ENCODE peak calls at places on chromosomes 5 and 9, in seven cellular contexts. Q, B, M, H, R, A and S are unnamed samples. For H3K36me3, the result is how much of the 10 kb centered on the place peaks cover.

GRCh38 chr5:67306997-67307580 is 110.5 kb upstream of the CD180 start:
- DNase-seq in Q (peak), B (no peak), M (no peak), H (no peak), R (no peak), A (no peak), S (no peak)

GRCh38 chr5:118791986-118792734 is 196.2 kb downstream of the DTWD2 start:
- DNase-seq in Q (peak), B (no peak), M (peak), H (no peak), R (peak), A (no peak), S (peak)

GRCh38 chr5:31048975-31049290 is 144.6 kb upstream of the CDH6 start:
- DNase-seq in Q (no peak), B (no peak), M (no peak), H (no peak), R (no peak), A (no peak), S (no peak)

GRCh38 chr9:37801287-37801850 is 772 bp downstream of the DCAF10 start:
- DNase-seq in Q (peak), B (peak), M (peak), H (peak), R (no peak), A (peak), S (no peak)

GRCh38 chr5:30749971-30750370 is 443.5 kb upstream of the CDH6 start:
- DNase-seq in Q (peak), B (no peak), M (no peak), H (no peak), R (no peak), A (no peak), S (no peak)

GRCh38 chr9:93096811-93097382 is 880 bp downstream of the CARD19 start:
- DNase-seq in Q (peak), B (no peak), M (peak), H (peak), R (no peak), A (no peak), S (no peak)

GRCh38 chr5:95895223-95895622 is 66.4 kb downstream of the ELL2 start:
- DNase-seq in Q (no peak), B (no peak), M (no peak), H (no peak), R (no peak), A (no peak), S (no peak)

GRCh38 chr9:137668203-137668602 is 49.4 kb downstream of the EHMT1 start:
- DNase-seq in Q (no peak), B (peak), M (no peak), H (no peak), R (no peak), A (no peak), S (no peak)

GRCh38 chr9:134534661-134535080 is 106.9 kb upstream of the COL5A1 start:
- DNase-seq in Q (no peak), B (peak), M (no peak), H (no peak), R (no peak), A (no peak), S (no peak)

GRCh38 chr5:3604501-3604900 is 8.9 kb downstream of the IRX1 start:
- DNase-seq in Q (peak), B (no peak), M (no peak), H (no peak), R (no peak), A (no peak), S (no peak)

GRCh38 chr9:137815256-137816255 is 62.0 kb upstream of the CACNA1B start:
- DNase-seq in Q (no peak), B (peak), M (no peak), H (no peak), R (no peak), A (no peak), S (no peak)

GRCh38 chr5:58074222-58074621 is 385.7 kb downstream of the PLK2 start:
- DNase-seq in Q (no peak), B (no peak), M (no peak), H (no peak), R (no peak), A (no peak), S (no peak)

GRCh38 chr5:160071521-160072299 is 47.5 kb downstream of the PWWP2A start:
- DNase-seq in Q (no peak), B (no peak), M (no peak), H (no peak), R (no peak), A (no peak), S (peak)

GRCh38 chr5:98499892-98500291 is 273.6 kb upstream of the RGMB start:
- DNase-seq in Q (no peak), B (no peak), M (no peak), H (no peak), R (no peak), A (no peak), S (no peak)
- H3K27ac ChIP-seq in Q (no peak), B (no peak), M (no peak), H (no peak), R (no peak), A (no peak), S (no peak)

DNA sequence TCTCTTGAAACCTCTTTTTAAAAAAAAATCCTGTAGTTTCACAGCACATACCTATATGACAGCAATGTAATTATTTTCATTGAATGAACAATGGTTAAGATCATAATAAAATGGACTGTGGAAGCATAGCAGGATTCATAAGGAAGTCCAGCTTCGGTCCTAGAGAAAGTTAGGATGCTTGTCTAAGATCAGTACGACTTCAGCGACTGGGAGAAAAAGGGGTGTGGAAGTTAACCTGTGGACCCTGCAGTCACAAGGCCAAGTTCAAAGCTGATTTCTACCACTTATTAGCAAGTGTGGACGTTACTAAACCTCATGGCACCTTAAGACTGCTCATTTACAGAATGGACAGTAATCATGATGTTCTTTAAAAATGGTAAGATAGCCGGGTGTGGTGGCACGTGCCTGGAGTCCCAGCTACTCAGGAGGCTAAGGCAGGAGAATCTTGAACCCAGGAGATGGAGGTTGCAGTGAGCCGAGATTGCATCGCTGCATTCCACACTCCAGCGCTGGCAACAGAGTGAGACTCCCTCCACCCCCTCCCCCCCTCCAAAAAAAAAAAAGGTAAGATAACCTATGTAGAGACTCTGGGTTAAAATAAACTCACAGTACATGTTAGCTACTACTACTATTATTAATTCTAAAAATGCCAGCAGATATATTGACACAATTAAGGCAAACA is 71.6 kb upstream of the PCA3 start:
- DNase-seq in Q (no peak), B (no peak), M (no peak), H (no peak), R (no peak), A (no peak), S (no peak)
- H3K4me3 ChIP-seq in Q (no peak), B (no peak), M (no peak), H (no peak), R (no peak), A (no peak), S (no peak)

GRCh38 chr9:132334364-132334763 is 20.4 kb downstream of the SETX start:
- DNase-seq in Q (no peak), B (no peak), M (no peak), H (no peak), R (no peak), A (no peak), S (no peak)
- H3K36me3 ChIP-seq in Q (half or more), B (under half), M (under half), H (half or more), R (half or more), A (half or more), S (under half)

DNA sequence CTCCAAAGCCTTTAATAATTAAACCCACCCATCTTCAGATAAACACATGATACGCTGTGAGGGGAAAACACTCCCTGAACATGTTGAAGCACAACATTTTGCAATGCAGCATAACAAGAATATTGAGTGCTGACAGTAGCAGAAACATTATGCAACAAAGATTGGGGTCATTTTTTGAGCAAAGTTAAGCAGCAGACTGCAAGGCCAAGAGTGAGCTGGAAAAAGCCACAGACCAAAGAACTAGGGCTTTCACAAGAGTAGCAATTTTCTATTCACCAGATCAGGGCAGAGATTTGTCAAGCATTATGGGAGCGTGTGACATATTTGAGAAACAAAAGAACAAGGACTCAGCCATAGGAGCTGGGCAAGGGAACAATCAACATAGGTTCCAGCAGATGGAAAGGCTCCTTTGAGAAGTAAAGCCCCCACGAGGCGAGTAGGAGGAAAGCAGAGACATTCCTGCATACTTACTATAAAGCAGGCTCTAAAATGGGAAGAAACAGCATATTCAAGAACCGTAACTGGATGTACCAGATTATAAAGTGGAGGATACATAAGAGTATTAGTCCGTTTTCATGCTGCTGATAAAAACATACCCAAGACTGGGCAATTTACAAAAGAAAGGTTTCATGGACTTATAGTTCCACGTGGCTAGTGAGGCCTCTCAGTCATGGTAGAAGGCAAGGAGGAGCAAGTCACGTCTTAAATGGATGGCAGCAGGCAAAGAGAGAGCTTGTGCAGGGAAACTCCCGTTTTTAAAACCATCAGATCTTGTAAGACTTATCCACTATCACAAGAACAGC is 4.8 kb upstream of the TTC23L start:
- DNase-seq in Q (no peak), B (no peak), M (no peak), H (no peak), R (no peak), A (no peak), S (no peak)
- H3K27ac ChIP-seq in Q (no peak), B (no peak), M (no peak), H (no peak), R (no peak), A (no peak), S (no peak)

DNA sequence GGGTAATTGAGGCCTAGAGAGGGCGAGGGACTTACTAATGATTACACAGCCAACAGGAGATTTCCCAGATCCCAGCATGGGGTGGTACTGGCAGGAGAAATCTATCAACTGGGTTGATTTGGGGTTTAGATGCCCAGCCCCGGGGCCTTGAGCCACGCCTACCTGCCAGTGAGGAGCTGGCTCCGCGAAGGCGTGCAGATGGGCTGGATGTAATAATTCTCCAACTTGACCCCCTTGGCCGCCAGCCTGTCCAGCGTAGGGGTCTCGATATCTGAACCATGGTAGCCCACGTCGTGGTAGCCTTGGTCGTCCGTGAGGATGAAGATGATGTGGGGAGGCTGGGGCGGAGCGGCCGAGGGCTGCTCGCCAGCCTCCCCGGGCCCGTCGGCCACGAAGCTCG is 804 bp downstream of the ARSI start:
- DNase-seq in Q (no peak), B (peak), M (no peak), H (no peak), R (no peak), A (no peak), S (peak)
- H3K4me3 ChIP-seq in Q (peak), B (no peak), M (peak), H (peak), R (no peak), A (no peak), S (peak)

DNA sequence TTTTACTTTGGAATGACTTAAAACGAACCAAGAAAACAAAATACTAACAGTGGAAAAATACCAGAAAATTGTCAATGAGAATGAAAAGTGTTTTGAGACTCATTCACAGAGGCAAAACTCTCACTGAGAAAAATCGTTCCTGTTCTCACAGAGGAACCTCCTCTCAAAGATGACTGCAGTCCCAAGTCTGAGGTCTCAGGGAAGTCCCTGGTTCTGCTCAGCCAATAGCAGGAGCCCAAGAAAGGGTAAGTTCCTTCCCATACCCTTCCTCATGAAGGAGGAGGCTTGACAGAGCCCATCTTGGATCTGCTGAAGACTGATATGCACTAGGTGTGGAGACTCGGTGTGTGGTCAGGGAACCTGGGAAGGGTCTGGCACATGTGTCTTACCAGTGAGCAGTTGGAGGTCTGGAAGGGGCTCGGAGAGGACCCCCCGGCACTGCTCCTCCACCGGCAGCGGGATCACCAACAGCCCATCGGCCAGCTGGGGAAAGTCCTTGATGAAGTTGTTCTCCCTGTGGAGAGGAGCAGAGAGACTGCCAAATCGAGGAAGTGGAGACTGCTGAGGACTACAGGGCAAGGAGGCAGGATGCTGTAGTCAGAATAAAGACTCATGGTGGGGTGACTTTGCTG is 46.0 kb downstream of the TRIM32 start:
- DNase-seq in Q (no peak), B (no peak), M (no peak), H (no peak), R (no peak), A (no peak), S (no peak)
- H3K36me3 ChIP-seq in Q (under half), B (under half), M (under half), H (under half), R (under half), A (under half), S (under half)